ENCODE peak calls at places on chromosomes 7 and 10, in six cellular contexts. T is gastrocnemius medialis, A is spleen, X is breast epithelium, K is A549, P is heart left ventricle. L is an unnamed sample.

GRCh38 chr10:89793649-89794254 is 92.4 kb downstream of the KIF20B start:
- DNase-seq in T (no peak), A (no peak), X (no peak), K (peak), P (peak), L (no peak)

GRCh38 chr10:116627386-116627933 is 6.7 kb downstream of the PNLIPRP2 start:
- DNase-seq in T (no peak), A (no peak), X (no peak), K (peak), P (no peak), L (peak)

GRCh38 chr7:34339061-34339526 is 318.9 kb upstream of the NPSR1 start:
- DNase-seq in T (no peak), A (no peak), X (no peak), K (no peak), P (no peak), L (no peak)

GRCh38 chr7:151383638-151384351 is 26.0 kb downstream of the WDR86 start:
- DNase-seq in T (no peak), A (peak), X (no peak), K (no peak), P (no peak), L (no peak)

GRCh38 chr10:70462349-70462984 is 16.1 kb upstream of the PALD1 start:
- DNase-seq in T (peak), A (peak), X (no peak), K (no peak), P (peak), L (no peak)

GRCh38 chr7:112084506-112084905 is 121.7 kb downstream of the DOCK4 start:
- DNase-seq in T (no peak), A (no peak), X (no peak), K (no peak), P (no peak), L (no peak)

GRCh38 chr10:49654036-49654693 is 25.3 kb upstream of the C10orf53 start:
- DNase-seq in T (no peak), A (no peak), X (no peak), K (no peak), P (no peak), L (no peak)

GRCh38 chr10:126397640-126398382 is 9.5 kb upstream of the ADAM12 start:
- DNase-seq in T (no peak), A (no peak), X (no peak), K (peak), P (no peak), L (no peak)

GRCh38 chr10:97490592-97490991 is 7.6 kb downstream of the MMS19 start:
- DNase-seq in T (peak), A (no peak), X (no peak), K (no peak), P (peak), L (no peak)

GRCh38 chr7:150748402-150748801 is 11.2 kb downstream of the GIMAP5 start:
- DNase-seq in T (no peak), A (no peak), X (no peak), K (no peak), P (no peak), L (no peak)

GRCh38 chr10:34504534-34504933 is 310.6 kb downstream of the PARD3 start:
- DNase-seq in T (no peak), A (no peak), X (no peak), K (peak), P (no peak), L (no peak)

GRCh38 chr7:98217623-98218582 is 6.7 kb downstream of the BHLHA15 start:
- DNase-seq in T (no peak), A (peak), X (no peak), K (no peak), P (peak), L (no peak)

GRCh38 chr10:43970747-43971146 is 322.1 kb upstream of the ZNF32 start:
- DNase-seq in T (no peak), A (peak), X (no peak), K (no peak), P (no peak), L (no peak)

GRCh38 chr7:55099086-55099831 is 80.4 kb downstream of the EGFR start:
- DNase-seq in T (no peak), A (no peak), X (no peak), K (no peak), P (no peak), L (no peak)

GRCh38 chr10:649798-650690 is 39.4 kb downstream of the DIP2C start:
- DNase-seq in T (no peak), A (no peak), X (no peak), K (peak), P (no peak), L (peak)

GRCh38 chr10:77580500-77580899 is 57.1 kb downstream of the KCNMA1 start:
- DNase-seq in T (no peak), A (no peak), X (no peak), K (no peak), P (no peak), L (no peak)

GRCh38 chr10:98758451-98758850 is 311.7 kb upstream of the HPS1 start:
- DNase-seq in T (no peak), A (no peak), X (no peak), K (no peak), P (no peak), L (no peak)

GRCh38 chr7:130988443-130988842 is 254.4 kb upstream of the KLF14 start:
- DNase-seq in T (no peak), A (no peak), X (no peak), K (no peak), P (no peak), L (no peak)

GRCh38 chr10:133308431-133309110 is at the start of the genes TUBGCP2 and ZNF511:
- DNase-seq in T (peak), A (peak), X (peak), K (peak), P (peak), L (peak)

GRCh38 chr10:17113346-17113745 is 16.3 kb downstream of the CUBN start:
- DNase-seq in T (no peak), A (no peak), X (no peak), K (no peak), P (no peak), L (no peak)

GRCh38 chr10:92323079-92323478 is 32.1 kb downstream of the MARCHF5 start:
- DNase-seq in T (no peak), A (no peak), X (no peak), K (no peak), P (no peak), L (no peak)

GRCh38 chr7:13901577-13901976 is 87.9 kb downstream of the ETV1 start:
- DNase-seq in T (no peak), A (no peak), X (no peak), K (no peak), P (no peak), L (no peak)

GRCh38 chr7:140200102-140200989 is 23.6 kb upstream of the KDM7A start:
- DNase-seq in T (peak), A (no peak), X (no peak), K (peak), P (peak), L (no peak)

GRCh38 chr10:24202181-24202570 is 6.8 kb upstream of the KIAA1217 start:
- DNase-seq in T (no peak), A (no peak), X (no peak), K (no peak), P (no peak), L (no peak)

GRCh38 chr10:110569736-110570135 is 2.2 kb downstream of the SMC3 start:
- DNase-seq in T (no peak), A (no peak), X (no peak), K (no peak), P (no peak), L (no peak)

GRCh38 chr7:5622286-5622685 is 159.2 kb downstream of the RNF216 start:
- DNase-seq in T (no peak), A (no peak), X (no peak), K (no peak), P (no peak), L (no peak)

GRCh38 chr7:22885824-22886255 is 63.2 kb upstream of the TOMM7 start:
- DNase-seq in T (no peak), A (no peak), X (no peak), K (no peak), P (no peak), L (no peak)

GRCh38 chr10:98107644-98108430 is 26.6 kb upstream of the R3HCC1L start:
- DNase-seq in T (no peak), A (no peak), X (no peak), K (no peak), P (no peak), L (no peak)

GRCh38 chr10:55163388-55163972 is 362.4 kb upstream of the PCDH15 start:
- DNase-seq in T (no peak), A (no peak), X (no peak), K (no peak), P (no peak), L (no peak)

GRCh38 chr10:105063796-105064195 is 422.7 kb downstream of the SORCS3 start:
- DNase-seq in T (no peak), A (no peak), X (no peak), K (no peak), P (no peak), L (no peak)

GRCh38 chr10:133384071-133384470 is 5.0 kb downstream of the PAOX start:
- DNase-seq in T (no peak), A (peak), X (no peak), K (no peak), P (no peak), L (no peak)

GRCh38 chr10:97279121-97279815 is 13.2 kb downstream of the ARHGAP19 start:
- DNase-seq in T (no peak), A (no peak), X (no peak), K (no peak), P (no peak), L (no peak)

GRCh38 chr10:21556527-21556926 is 22.5 kb downstream of the MLLT10 start:
- DNase-seq in T (no peak), A (no peak), X (no peak), K (no peak), P (no peak), L (no peak)

GRCh38 chr10:46992794-46993552 is 81.7 kb downstream of the PTPN20 start:
- DNase-seq in T (no peak), A (no peak), X (no peak), K (peak), P (peak), L (no peak)

GRCh38 chr7:6656413-6656812 is 19.3 kb downstream of the ZNF316 start:
- DNase-seq in T (no peak), A (no peak), X (no peak), K (no peak), P (no peak), L (no peak)

GRCh38 chr7:767580-767940 is 40.5 kb upstream of the PRKAR1B start:
- DNase-seq in T (no peak), A (no peak), X (no peak), K (no peak), P (no peak), L (no peak)

GRCh38 chr7:139482662-139483466 is 609 bp downstream of the KLRG2 start:
- DNase-seq in T (no peak), A (no peak), X (no peak), K (no peak), P (no peak), L (no peak)

GRCh38 chr10:102744374-102745051 is 765 bp downstream of the WBP1L start:
- DNase-seq in T (no peak), A (no peak), X (no peak), K (no peak), P (no peak), L (peak)
- H3K27ac ChIP-seq in T (peak), A (peak), X (peak), K (peak), P (peak), L (peak)

DNA sequence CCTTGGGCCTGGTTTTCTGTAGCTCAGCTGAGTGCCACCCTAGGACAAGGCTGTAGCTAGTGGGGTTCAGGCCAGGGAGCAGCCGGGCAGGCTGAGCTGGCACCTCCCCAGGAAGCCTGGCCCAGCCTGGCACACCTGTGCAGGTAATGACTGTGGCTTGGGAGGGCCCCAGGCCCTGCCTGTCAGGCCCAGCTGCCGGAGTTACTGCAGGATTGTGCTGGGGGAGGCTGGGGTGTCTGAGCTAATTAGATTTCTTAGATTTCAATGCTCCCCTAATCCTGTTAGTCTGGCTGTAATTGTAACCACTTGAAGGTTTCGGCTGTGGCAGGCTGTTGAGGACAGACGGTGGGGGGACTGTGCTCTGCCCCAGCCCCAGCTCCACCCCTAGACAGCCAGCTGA is 6.0 kb downstream of the ZMIZ1 start:
- DNase-seq in T (no peak), A (no peak), X (no peak), K (no peak), P (no peak), L (no peak)
- TF ChIP-seq POLR2A in T (no peak), A (no peak), X (no peak), K (no peak), P (no peak), L (no peak)

GRCh38 chr10:100007239-100008141 is 2.3 kb downstream of the DNMBP start:
- DNase-seq in T (no peak), A (no peak), X (no peak), K (no peak), P (no peak), L (no peak)
- H3K27ac ChIP-seq in T (no peak), A (no peak), X (peak), K (peak), P (no peak), L (peak)

GRCh38 chr7:2374830-2375728 is 20.5 kb downstream of the EIF3B start:
- DNase-seq in T (peak), A (no peak), X (no peak), K (no peak), P (no peak), L (no peak)
- TF ChIP-seq POLR2A in T (no peak), A (no peak), X (no peak), K (no peak), P (no peak), L (no peak)

DNA sequence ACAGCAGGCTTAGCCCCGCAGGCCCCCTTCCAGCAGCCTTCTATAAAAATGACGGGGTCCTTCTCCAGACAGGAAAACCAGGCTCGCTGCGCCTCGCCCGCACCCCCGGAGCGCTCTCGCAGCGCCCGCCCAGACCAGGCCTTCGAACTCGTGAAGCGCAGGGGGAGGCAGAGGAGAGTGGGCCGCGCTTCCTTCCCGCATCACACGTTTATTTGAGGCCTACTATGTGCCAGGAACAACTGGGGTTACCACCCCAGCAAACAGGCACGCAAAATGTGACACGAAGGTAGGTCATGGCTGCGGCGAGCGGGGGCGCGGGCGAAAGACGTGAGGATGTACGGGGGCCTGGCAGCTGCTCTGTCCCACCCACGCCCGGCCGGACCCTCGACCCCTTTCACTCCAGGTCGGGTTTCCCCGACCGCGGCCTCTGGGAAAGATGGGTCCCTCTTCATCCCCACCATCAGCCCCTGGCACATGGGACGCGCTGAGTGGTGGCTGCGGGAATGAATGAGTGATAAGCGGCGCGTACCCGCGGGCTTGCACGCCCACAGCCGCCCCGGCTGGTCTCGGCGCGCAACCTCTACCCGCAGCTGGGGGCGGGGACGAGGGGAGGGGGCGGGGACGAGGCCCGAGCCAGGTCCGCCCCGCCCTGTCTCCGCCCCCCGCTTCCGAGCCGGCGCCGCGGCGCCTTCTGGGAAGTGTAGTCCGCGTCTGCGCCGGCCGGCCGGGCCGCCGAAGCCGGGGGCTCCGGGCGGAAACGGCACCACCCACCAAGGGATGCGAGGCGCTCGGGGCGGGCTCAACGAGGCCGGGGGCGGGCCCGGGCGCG is 59.1 kb downstream of the ZNF467 start:
- DNase-seq in T (peak), A (peak), X (peak), K (peak), P (peak), L (peak)
- H3K27ac ChIP-seq in T (peak), A (peak), X (peak), K (peak), P (peak), L (no peak)

GRCh38 chr10:114526497-114527238 is 122.4 kb upstream of the AFAP1L2 start:
- DNase-seq in T (peak), A (peak), X (peak), K (peak), P (peak), L (peak)
- TF ChIP-seq POLR2A in T (peak), A (no peak), X (peak), K (peak), P (peak), L (peak)

GRCh38 chr7:155205368-155206285 is 92.1 kb upstream of the INSIG1 start:
- DNase-seq in T (peak), A (peak), X (peak), K (peak), P (peak), L (peak)

GRCh38 chr7:155204744-155205367 is 92.8 kb upstream of the INSIG1 start:
- DNase-seq in T (no peak), A (peak), X (peak), K (no peak), P (no peak), L (no peak)

GRCh38 chr7:155207335-155208002 is 90.2 kb upstream of the INSIG1 start:
- DNase-seq in T (no peak), A (peak), X (no peak), K (no peak), P (no peak), L (no peak)

GRCh38 chr7:155203882-155204691 is 93.6 kb upstream of the INSIG1 start:
- DNase-seq in T (no peak), A (peak), X (no peak), K (no peak), P (no peak), L (no peak)

DNA sequence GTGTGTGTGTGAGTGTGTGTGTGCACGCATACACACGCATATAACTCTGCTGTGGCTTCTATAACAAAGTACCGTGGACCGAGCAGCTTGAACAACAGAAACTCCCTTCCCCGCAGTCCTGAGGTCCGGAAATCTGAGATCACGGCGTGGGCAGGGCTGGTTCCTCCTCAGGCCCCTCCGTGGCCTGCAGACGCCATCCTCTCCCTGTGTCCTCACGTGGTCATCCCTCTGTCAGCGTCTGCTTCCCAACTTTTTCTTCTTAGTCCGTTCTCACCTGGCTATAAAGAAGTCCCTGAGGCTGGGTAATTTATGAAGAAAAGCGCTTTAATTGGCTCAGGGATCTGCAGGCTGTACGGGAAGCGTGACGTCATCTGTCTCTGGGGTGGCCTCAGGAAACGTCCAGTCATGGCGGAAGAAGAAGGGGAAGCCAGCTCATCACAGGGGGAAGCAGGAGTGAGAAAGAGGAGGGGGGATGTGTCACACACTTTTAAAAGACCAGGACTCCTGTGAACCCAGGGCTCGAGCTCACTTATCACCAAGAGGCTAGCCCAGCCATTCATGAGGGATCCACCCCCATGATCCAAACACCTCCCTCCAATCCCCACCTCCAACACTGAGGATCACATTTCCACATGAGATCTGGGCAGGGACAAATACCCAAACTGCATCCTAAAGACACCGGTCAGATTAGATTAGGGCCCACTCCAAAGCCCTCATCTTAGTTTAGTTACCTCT is 91.2 kb upstream of the INSIG1 start:
- DNase-seq in T (peak), A (peak), X (peak), K (no peak), P (peak), L (no peak)
- H3K27ac ChIP-seq in T (peak), A (peak), X (peak), K (peak), P (peak), L (no peak)

GRCh38 chr10:119206603-119207366 is 586 bp upstream of the GRK5 start:
- DNase-seq in T (peak), A (peak), X (peak), K (peak), P (peak), L (peak)
- TF ChIP-seq POLR2A in T (no peak), A (no peak), X (no peak), K (peak), P (no peak), L (no peak)

DNA sequence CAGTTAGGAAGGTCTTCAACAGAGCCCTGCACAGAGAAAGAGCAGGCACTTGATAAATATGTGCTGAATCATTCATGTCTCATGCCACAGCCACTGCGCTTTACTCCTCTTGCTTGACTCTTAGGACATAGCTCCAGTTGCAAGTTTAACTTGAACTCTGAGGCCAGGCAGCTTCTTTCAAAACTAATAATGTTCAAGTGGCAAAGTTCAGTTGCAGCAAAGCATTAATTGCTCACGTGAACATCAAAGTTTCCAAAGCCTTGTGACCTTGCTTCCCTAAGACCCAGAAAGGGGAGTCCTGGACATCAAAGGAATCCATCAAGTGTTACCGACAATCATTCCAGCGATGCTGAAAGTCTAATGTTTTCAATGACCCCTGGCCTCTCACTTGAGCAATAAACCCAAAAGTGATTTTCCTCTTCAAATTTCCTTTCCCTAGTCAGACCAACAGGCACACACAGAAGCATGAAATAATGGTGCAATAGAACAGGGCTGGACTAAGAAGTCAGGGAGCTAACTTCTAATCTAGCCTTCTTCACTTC is 21.8 kb upstream of the TECTB start:
- DNase-seq in T (no peak), A (no peak), X (no peak), K (no peak), P (no peak), L (no peak)
- H3K27ac ChIP-seq in T (no peak), A (no peak), X (no peak), K (no peak), P (no peak), L (no peak)

GRCh38 chr10:102001435-102002068 is 54.4 kb downstream of the ARMH3 start:
- DNase-seq in T (no peak), A (no peak), X (no peak), K (no peak), P (no peak), L (no peak)
- TF ChIP-seq POLR2A in T (no peak), A (no peak), X (no peak), K (no peak), P (no peak), L (no peak)